ENCODE peak calls at places on chromosomes 2 and 18, in seven cellular contexts. E is Panc1; Q is CD8-positive, alpha-beta memory T cell; K is pancreas; I is neuronal stem cell; B is lung; T is HepG2. C is an unnamed sample.

GRCh38 chr2:231356474-231356849 is 39.0 kb upstream of the B3GNT7 start:
- DNase-seq in I (no peak), B (no peak), E (no peak), Q (no peak), T (no peak), K (peak), C (no peak)

GRCh38 chr2:108701208-108701607 is 18.1 kb upstream of the RANBP2 start:
- DNase-seq in B (no peak), E (no peak), K (no peak), T (no peak), I (no peak), Q (no peak), C (no peak)

GRCh38 chr2:117738991-117739839 is 75.3 kb upstream of the DDX18 start:
- DNase-seq in Q (no peak), B (no peak), I (no peak), T (no peak), E (no peak), K (no peak), C (no peak)

GRCh38 chr2:201962766-201963555 is 70.7 kb upstream of the FZD7 start:
- DNase-seq in K (no peak), I (no peak), B (no peak), T (no peak), E (no peak), Q (no peak), C (no peak)

GRCh38 chr18:56709463-56709862 is 58.3 kb downstream of the WDR7 start:
- DNase-seq in T (peak), B (no peak), Q (peak), I (no peak), K (no peak), E (peak), C (no peak)

GRCh38 chr2:35199298-35199697 is 1156.3 kb upstream of the CRIM1 start:
- DNase-seq in K (no peak), I (no peak), T (no peak), B (no peak), Q (no peak), E (no peak), C (no peak)

GRCh38 chr2:169562519-169562918 is 11.1 kb downstream of the FASTKD1 start:
- DNase-seq in E (no peak), K (no peak), Q (no peak), B (no peak), T (no peak), I (no peak), C (no peak)

GRCh38 chr2:160349306-160349705 is 144.3 kb downstream of the RBMS1 start:
- DNase-seq in Q (no peak), I (no peak), E (no peak), B (no peak), T (no peak), K (no peak), C (no peak)

GRCh38 chr2:28232267-28232666 is 160.4 kb upstream of the FOSL2 start:
- DNase-seq in I (no peak), T (no peak), B (no peak), Q (no peak), K (no peak), E (no peak), C (no peak)

GRCh38 chr2:84701880-84702279 is 179.0 kb downstream of the TRABD2A start:
- DNase-seq in Q (no peak), K (no peak), I (no peak), T (no peak), E (no peak), B (no peak), C (no peak)

GRCh38 chr18:33440011-33440383 is 524 bp downstream of the CCDC178 start:
- DNase-seq in B (no peak), E (no peak), K (peak), Q (no peak), T (no peak), I (peak), C (peak)

GRCh38 chr2:61328707-61329251 is 142.1 kb downstream of the USP34 start:
- DNase-seq in T (no peak), Q (no peak), B (peak), K (no peak), I (no peak), E (peak), C (peak)

GRCh38 chr18:69840445-69840844 is 107.2 kb downstream of the CD226 start:
- DNase-seq in I (no peak), Q (no peak), T (no peak), B (no peak), E (no peak), K (no peak), C (no peak)

GRCh38 chr2:241538838-241539615 is 19.5 kb upstream of the BOK start:
- DNase-seq in Q (no peak), I (no peak), K (no peak), T (no peak), E (no peak), B (no peak), C (peak)

GRCh38 chr2:144975881-144976280 is 456.0 kb upstream of the ZEB2 start:
- DNase-seq in K (no peak), Q (no peak), I (no peak), B (no peak), E (no peak), T (no peak), C (no peak)

GRCh38 chr2:152718047-152718908 is at the start of gene ARL6IP6:
- DNase-seq in E (no peak), B (peak), I (peak), K (peak), T (peak), Q (peak), C (peak)

GRCh38 chr2:12087671-12088380 is 341.4 kb downstream of the LPIN1 start:
- DNase-seq in E (no peak), K (no peak), I (no peak), B (no peak), Q (no peak), T (no peak), C (no peak)

GRCh38 chr2:188130317-188130716 is 161.4 kb upstream of the GULP1 start:
- DNase-seq in K (no peak), B (no peak), Q (no peak), T (no peak), I (no peak), E (no peak), C (no peak)

GRCh38 chr18:56258178-56258577 is 380.2 kb downstream of the TXNL1 start:
- DNase-seq in E (no peak), K (no peak), Q (no peak), T (no peak), I (no peak), B (no peak), C (no peak)

GRCh38 chr2:188333751-188334524 is 42.3 kb downstream of the GULP1 start:
- DNase-seq in K (no peak), Q (no peak), B (no peak), I (peak), T (no peak), E (no peak), C (no peak)

GRCh38 chr2:96930351-96931015 is 55.9 kb downstream of the FAM178B start:
- DNase-seq in Q (no peak), I (no peak), E (no peak), B (no peak), T (no peak), K (no peak), C (no peak)

GRCh38 chr2:45435316-45435715 is 175.8 kb downstream of the SRBD1 start:
- DNase-seq in E (no peak), B (no peak), T (no peak), Q (no peak), K (no peak), I (no peak), C (no peak)
- H3K27ac ChIP-seq in E (no peak), B (no peak), T (no peak), Q (no peak), K (no peak), I (no peak), C (no peak)

GRCh38 chr18:9477509-9477908 is 2.2 kb downstream of the RALBP1 start:
- DNase-seq in B (no peak), Q (no peak), I (no peak), K (no peak), T (no peak), E (no peak), C (no peak)
- H3K4me3 ChIP-seq in B (no peak), Q (no peak), I (no peak), K (no peak), T (no peak), E (peak), C (no peak)

GRCh38 chr18:58895385-58895784 is 30.7 kb downstream of the ZNF532 start:
- DNase-seq in Q (no peak), E (no peak), I (no peak), K (no peak), B (no peak), T (no peak), C (no peak)
- H3K27ac ChIP-seq in Q (no peak), E (peak), I (no peak), K (no peak), B (no peak), T (no peak), C (peak)

GRCh38 chr2:219443016-219443696 is 8.5 kb downstream of the SPEG start:
- DNase-seq in B (no peak), K (no peak), T (no peak), E (no peak), I (no peak), Q (no peak), C (no peak)
- H3K4me3 ChIP-seq in B (no peak), K (no peak), T (no peak), E (no peak), I (no peak), Q (no peak), C (no peak)

GRCh38 chr2:207765960-207766582 is 3.6 kb downstream of the FZD5 start:
- DNase-seq in I (peak), Q (no peak), B (no peak), T (no peak), E (no peak), K (no peak), C (peak)
- H3K27ac ChIP-seq in I (peak), Q (peak), B (no peak), T (peak), E (peak), K (peak), C (peak)

GRCh38 chr2:156586621-156587020 is 150.4 kb downstream of the GPD2 start:
- DNase-seq in K (no peak), Q (no peak), E (no peak), B (no peak), T (no peak), I (no peak), C (no peak)
- H3K4me3 ChIP-seq in K (no peak), Q (no peak), E (no peak), B (no peak), T (no peak), I (no peak), C (no peak)

DNA sequence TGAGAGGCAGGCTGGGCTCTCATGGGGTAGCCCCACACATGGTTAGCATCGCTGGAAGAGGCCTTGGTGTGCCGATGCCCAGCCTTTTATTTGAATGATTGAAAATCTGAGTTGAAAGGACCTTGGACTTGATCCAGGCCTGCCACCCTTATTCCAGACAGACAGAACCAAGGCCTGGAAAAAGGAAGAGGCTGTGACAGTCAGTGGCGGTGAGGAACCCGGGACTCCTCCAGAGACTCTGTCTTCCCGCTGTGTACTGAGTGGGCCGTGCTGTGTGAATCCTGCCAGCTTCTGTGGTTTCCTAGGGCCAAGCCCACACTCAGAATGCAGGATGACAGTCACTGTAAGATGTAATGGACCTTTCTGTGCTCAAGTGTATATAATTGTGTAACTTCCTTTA is 218.5 kb downstream of the LDLRAD4 start:
- DNase-seq in B (no peak), Q (no peak), I (no peak), E (no peak), T (no peak), K (no peak), C (no peak)
- H3K27ac ChIP-seq in B (no peak), Q (no peak), I (no peak), E (no peak), T (no peak), K (no peak), C (no peak)

DNA sequence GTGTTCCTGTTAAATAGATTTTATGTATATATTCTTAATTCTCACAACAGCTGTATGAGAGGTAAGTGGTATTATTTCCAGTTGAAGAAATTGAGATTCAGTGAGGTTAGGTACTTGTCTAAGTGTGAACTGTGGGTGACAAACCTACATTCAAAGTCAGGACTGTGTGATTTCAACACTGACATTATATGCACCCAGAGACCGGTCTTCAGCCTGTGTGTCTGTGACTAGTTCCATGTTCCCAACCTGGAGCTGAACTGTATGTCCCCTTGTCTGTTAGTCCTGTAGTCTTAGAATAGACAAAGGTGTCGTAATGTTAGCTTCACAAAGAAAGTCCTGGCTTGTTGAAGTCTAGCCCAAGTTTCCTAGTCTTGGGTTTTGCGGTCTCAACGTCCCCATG is 17.4 kb downstream of the PLEKHB2 start:
- DNase-seq in I (no peak), E (no peak), K (no peak), Q (no peak), B (no peak), T (no peak), C (no peak)
- H3K4me3 ChIP-seq in I (no peak), E (no peak), K (no peak), Q (no peak), B (no peak), T (no peak), C (no peak)

C was measured in thyroid gland.